ENCODE peak calls at places on chromosomes 6 and 20, in seven cellular contexts. One of them, this sample, is unnamed.
A peak's percentile ranks its signal among the peaks of the same experiment; 100 is the strongest.

GRCh38 chr6:21396313-21396712 is 197.2 kb upstream of the SOX4 start:
- DNase-seq in H54: no peak
- DNase-seq in T-helper 1 cell: no peak
- DNase-seq in H4: peak; percentile 40
- DNase-seq in substantia nigra: no peak
- DNase-seq in neural progenitor cell: no peak
- DNase-seq in CD8-positive, alpha-beta memory T cell: no peak
- DNase-seq in this sample: no peak

GRCh38 chr20:63580796-63581461 is 6.9 kb upstream of the HELZ2 start:
- DNase-seq in H54: no peak
- DNase-seq in T-helper 1 cell: peak; percentile 58
- DNase-seq in H4: no peak
- DNase-seq in substantia nigra: no peak
- DNase-seq in neural progenitor cell: peak; percentile 55
- DNase-seq in CD8-positive, alpha-beta memory T cell: peak; percentile 85
- DNase-seq in this sample: peak; percentile 38

GRCh38 chr6:139240161-139241010 is 51.4 kb downstream of the TXLNB start:
- DNase-seq in H54: no peak
- DNase-seq in T-helper 1 cell: no peak
- DNase-seq in H4: peak; percentile 20
- DNase-seq in substantia nigra: no peak
- DNase-seq in neural progenitor cell: no peak
- DNase-seq in CD8-positive, alpha-beta memory T cell: no peak
- DNase-seq in this sample: no peak

GRCh38 chr6:141607956-141608355 is 524.8 kb upstream of the GJE1 start:
- DNase-seq in H54: no peak
- DNase-seq in T-helper 1 cell: no peak
- DNase-seq in H4: no peak
- DNase-seq in substantia nigra: no peak
- DNase-seq in neural progenitor cell: no peak
- DNase-seq in CD8-positive, alpha-beta memory T cell: no peak
- DNase-seq in this sample: no peak

GRCh38 chr20:62706344-62706743 is 2.3 kb upstream of the NTSR1 start:
- DNase-seq in H54: no peak
- DNase-seq in T-helper 1 cell: no peak
- DNase-seq in H4: no peak
- DNase-seq in substantia nigra: no peak
- DNase-seq in neural progenitor cell: no peak
- DNase-seq in CD8-positive, alpha-beta memory T cell: no peak
- DNase-seq in this sample: no peak

GRCh38 chr6:168581706-168582105 is 140.7 kb downstream of the SMOC2 start:
- DNase-seq in H54: no peak
- DNase-seq in T-helper 1 cell: no peak
- DNase-seq in H4: no peak
- DNase-seq in substantia nigra: no peak
- DNase-seq in neural progenitor cell: no peak
- DNase-seq in CD8-positive, alpha-beta memory T cell: no peak
- DNase-seq in this sample: no peak

GRCh38 chr6:151681426-151682059 is 125.9 kb upstream of the ESR1 start:
- DNase-seq in H54: no peak
- DNase-seq in T-helper 1 cell: no peak
- DNase-seq in H4: no peak
- DNase-seq in substantia nigra: no peak
- DNase-seq in neural progenitor cell: no peak
- DNase-seq in CD8-positive, alpha-beta memory T cell: no peak
- DNase-seq in this sample: no peak

GRCh38 chr6:21946298-21946783 is 350.5 kb downstream of the PRL start:
- DNase-seq in H54: peak; percentile 42
- DNase-seq in T-helper 1 cell: no peak
- DNase-seq in H4: peak; percentile 97
- DNase-seq in substantia nigra: no peak
- DNase-seq in neural progenitor cell: no peak
- DNase-seq in CD8-positive, alpha-beta memory T cell: no peak
- DNase-seq in this sample: no peak

GRCh38 chr6:89483111-89483720 is 50.3 kb downstream of the ANKRD6 start:
- DNase-seq in H54: no peak
- DNase-seq in T-helper 1 cell: no peak
- DNase-seq in H4: no peak
- DNase-seq in substantia nigra: no peak
- DNase-seq in neural progenitor cell: peak; percentile 56
- DNase-seq in CD8-positive, alpha-beta memory T cell: no peak
- DNase-seq in this sample: no peak

GRCh38 chr6:87905101-87905517 is 142.5 kb upstream of the SPACA1 start:
- DNase-seq in H54: no peak
- DNase-seq in T-helper 1 cell: no peak
- DNase-seq in H4: no peak
- DNase-seq in substantia nigra: no peak
- DNase-seq in neural progenitor cell: no peak
- DNase-seq in CD8-positive, alpha-beta memory T cell: no peak
- DNase-seq in this sample: no peak

GRCh38 chr20:64106435-64106961 is 867 bp downstream of the NPBWR2 start:
- DNase-seq in H54: no peak
- DNase-seq in T-helper 1 cell: no peak
- DNase-seq in H4: no peak
- DNase-seq in substantia nigra: no peak
- DNase-seq in neural progenitor cell: no peak
- DNase-seq in CD8-positive, alpha-beta memory T cell: peak; percentile 36
- DNase-seq in this sample: no peak

GRCh38 chr6:65745614-65746013 is 38.6 kb upstream of the EYS start:
- DNase-seq in H54: peak; percentile 15
- DNase-seq in T-helper 1 cell: no peak
- DNase-seq in H4: peak; percentile 10
- DNase-seq in substantia nigra: no peak
- DNase-seq in neural progenitor cell: no peak
- DNase-seq in CD8-positive, alpha-beta memory T cell: no peak
- DNase-seq in this sample: no peak

GRCh38 chr20:46784450-46785127 is 75.1 kb downstream of the SLC2A10 start:
- DNase-seq in H54: peak; percentile 19
- DNase-seq in T-helper 1 cell: no peak
- DNase-seq in H4: peak; percentile 59
- DNase-seq in substantia nigra: no peak
- DNase-seq in neural progenitor cell: no peak
- DNase-seq in CD8-positive, alpha-beta memory T cell: no peak
- DNase-seq in this sample: no peak

GRCh38 chr6:160960067-160960466 is 31.5 kb upstream of the MAP3K4 start:
- DNase-seq in H54: no peak
- DNase-seq in T-helper 1 cell: no peak
- DNase-seq in H4: no peak
- DNase-seq in substantia nigra: no peak
- DNase-seq in neural progenitor cell: peak; percentile 48
- DNase-seq in CD8-positive, alpha-beta memory T cell: no peak
- DNase-seq in this sample: no peak

GRCh38 chr6:33205172-33206026 is 944 bp downstream of the HSD17B8 start:
- DNase-seq in H54: peak; percentile 95
- DNase-seq in T-helper 1 cell: peak; percentile 33
- DNase-seq in H4: peak; percentile 68
- DNase-seq in substantia nigra: no peak
- DNase-seq in neural progenitor cell: peak; percentile 29
- DNase-seq in CD8-positive, alpha-beta memory T cell: peak; percentile 36
- DNase-seq in this sample: no peak

GRCh38 chr20:58467572-58468330 is 47.4 kb downstream of the APCDD1L start:
- DNase-seq in H54: no peak
- DNase-seq in T-helper 1 cell: no peak
- DNase-seq in H4: no peak
- DNase-seq in substantia nigra: no peak
- DNase-seq in neural progenitor cell: no peak
- DNase-seq in CD8-positive, alpha-beta memory T cell: no peak
- DNase-seq in this sample: no peak

GRCh38 chr6:113622254-113622653 is 234.9 kb upstream of the MARCKS start:
- DNase-seq in H54: no peak
- DNase-seq in T-helper 1 cell: no peak
- DNase-seq in H4: no peak
- DNase-seq in substantia nigra: no peak
- DNase-seq in neural progenitor cell: no peak
- DNase-seq in CD8-positive, alpha-beta memory T cell: no peak
- DNase-seq in this sample: no peak

GRCh38 chr6:113859349-113860164 is 2.4 kb downstream of the MARCKS start:
- DNase-seq in H54: no peak
- DNase-seq in T-helper 1 cell: no peak
- DNase-seq in H4: peak; percentile 6
- DNase-seq in substantia nigra: no peak
- DNase-seq in neural progenitor cell: peak; percentile 56
- DNase-seq in CD8-positive, alpha-beta memory T cell: no peak
- DNase-seq in this sample: no peak

GRCh38 chr6:75204959-75205775 is 686 bp downstream of the COL12A1 start:
- DNase-seq in H54: peak; percentile 33
- DNase-seq in T-helper 1 cell: peak; percentile 16
- DNase-seq in H4: peak; percentile 55
- DNase-seq in substantia nigra: no peak
- DNase-seq in neural progenitor cell: peak; percentile 60
- DNase-seq in CD8-positive, alpha-beta memory T cell: no peak
- DNase-seq in this sample: no peak

GRCh38 chr6:28525496-28526039 is at the start of gene GPX5:
- DNase-seq in H54: no peak
- DNase-seq in T-helper 1 cell: no peak
- DNase-seq in H4: peak; percentile 57
- DNase-seq in substantia nigra: no peak
- DNase-seq in neural progenitor cell: no peak
- DNase-seq in CD8-positive, alpha-beta memory T cell: no peak
- DNase-seq in this sample: no peak